ENCODE peak calls at places on chromosomes 12 and 14, in five cellular contexts. One of them, this sample, is unnamed.

GRCh38 chr14:96711559-96712267 is 85.5 kb upstream of the VRK1 start:
- DNase-seq in K562: no peak
- DNase-seq in H1: no peak
- DNase-seq in HCT116: no peak
- DNase-seq in GM12878: no peak
- DNase-seq in this sample: no peak

GRCh38 chr12:112685321-112685720 is 106.2 kb upstream of the RPH3A start:
- DNase-seq in GM12878: no peak
- DNase-seq in K562: no peak
- DNase-seq in HCT116: no peak
- DNase-seq in H1: no peak
- DNase-seq in this sample: no peak

GRCh38 chr12:121805171-121805687 is 1.4 kb downstream of the SETD1B start:
- DNase-seq in HCT116: no peak
- DNase-seq in GM12878: no peak
- DNase-seq in H1: no peak
- DNase-seq in K562: no peak
- DNase-seq in this sample: no peak

GRCh38 chr14:71139058-71139946 is 232.0 kb downstream of the PCNX1 start:
- DNase-seq in HCT116: peak; percentile 21
- DNase-seq in GM12878: peak; percentile 17
- DNase-seq in H1: peak; percentile 83
- DNase-seq in K562: peak; percentile 71
- DNase-seq in this sample: peak; percentile 39

GRCh38 chr12:50564240-50564947 is 59.6 kb downstream of the DIP2B start:
- DNase-seq in K562: no peak
- DNase-seq in GM12878: no peak
- DNase-seq in HCT116: no peak
- DNase-seq in H1: no peak
- DNase-seq in this sample: no peak

GRCh38 chr14:91568626-91569025 is 58.5 kb upstream of the PPP4R3A start:
- DNase-seq in H1: no peak
- DNase-seq in HCT116: no peak
- DNase-seq in GM12878: no peak
- DNase-seq in K562: no peak
- DNase-seq in this sample: no peak

GRCh38 chr14:67396381-67396965 is 15.5 kb downstream of the PLEK2 start:
- DNase-seq in HCT116: no peak
- DNase-seq in K562: no peak
- DNase-seq in H1: no peak
- DNase-seq in GM12878: no peak
- DNase-seq in this sample: no peak

GRCh38 chr12:3278681-3279414 is 201.7 kb downstream of the TSPAN9 start:
- DNase-seq in GM12878: no peak
- DNase-seq in H1: no peak
- DNase-seq in HCT116: no peak
- DNase-seq in K562: no peak
- DNase-seq in this sample: no peak

GRCh38 chr12:51678086-51678724 is 87.2 kb downstream of the SCN8A start:
- DNase-seq in HCT116: peak; percentile 34
- DNase-seq in GM12878: no peak
- DNase-seq in K562: peak; percentile 52
- DNase-seq in H1: no peak
- DNase-seq in this sample: peak; percentile 57

GRCh38 chr14:62443796-62444195 is 601.5 kb downstream of the KCNH5 start:
- DNase-seq in H1: no peak
- DNase-seq in GM12878: no peak
- DNase-seq in HCT116: no peak
- DNase-seq in K562: no peak
- DNase-seq in this sample: no peak

GRCh38 chr12:75874456-75874855 is 157.1 kb downstream of the PHLDA1 start:
- DNase-seq in GM12878: no peak
- DNase-seq in HCT116: no peak
- DNase-seq in K562: no peak
- DNase-seq in H1: no peak
- DNase-seq in this sample: no peak

GRCh38 chr14:104689620-104690265 is 325 bp downstream of the INF2 start:
- DNase-seq in K562: peak; percentile 60
- DNase-seq in HCT116: no peak
- DNase-seq in GM12878: no peak
- DNase-seq in H1: no peak
- DNase-seq in this sample: no peak

GRCh38 chr14:76782885-76783566 is 21.8 kb downstream of the VASH1 start:
- DNase-seq in H1: peak; percentile 29
- DNase-seq in GM12878: no peak
- DNase-seq in K562: no peak
- DNase-seq in HCT116: no peak
- DNase-seq in this sample: no peak

GRCh38 chr12:131622422-131622955 is 88.4 kb upstream of the SFSWAP start:
- DNase-seq in HCT116: no peak
- DNase-seq in H1: no peak
- DNase-seq in K562: no peak
- DNase-seq in GM12878: no peak
- DNase-seq in this sample: no peak

GRCh38 chr14:45716506-45716905 is 463.5 kb upstream of the MIS18BP1 start:
- DNase-seq in H1: no peak
- DNase-seq in HCT116: no peak
- DNase-seq in K562: no peak
- DNase-seq in GM12878: no peak
- DNase-seq in this sample: peak; percentile 2

GRCh38 chr12:8123124-8123888 is at the start of gene CLEC4A:
- DNase-seq in H1: no peak
- DNase-seq in GM12878: no peak
- DNase-seq in HCT116: no peak
- DNase-seq in K562: no peak
- DNase-seq in this sample: no peak

GRCh38 chr14:93067088-93067487 is 48.6 kb downstream of the ITPK1 start:
- DNase-seq in H1: no peak
- DNase-seq in HCT116: no peak
- DNase-seq in GM12878: no peak
- DNase-seq in K562: no peak
- DNase-seq in this sample: no peak

GRCh38 chr14:93061380-93062012 is 54.2 kb downstream of the ITPK1 start:
- DNase-seq in GM12878: no peak
- DNase-seq in HCT116: no peak
- DNase-seq in H1: no peak
- DNase-seq in K562: no peak
- DNase-seq in this sample: no peak

GRCh38 chr14:93063393-93063792 is 52.3 kb downstream of the ITPK1 start:
- DNase-seq in K562: no peak
- DNase-seq in HCT116: no peak
- DNase-seq in H1: no peak
- DNase-seq in GM12878: no peak
- DNase-seq in this sample: no peak

GRCh38 chr14:93065272-93065730 is 50.4 kb downstream of the ITPK1 start:
- DNase-seq in HCT116: no peak
- DNase-seq in K562: no peak
- DNase-seq in GM12878: no peak
- DNase-seq in H1: no peak
- DNase-seq in this sample: no peak

DNA sequence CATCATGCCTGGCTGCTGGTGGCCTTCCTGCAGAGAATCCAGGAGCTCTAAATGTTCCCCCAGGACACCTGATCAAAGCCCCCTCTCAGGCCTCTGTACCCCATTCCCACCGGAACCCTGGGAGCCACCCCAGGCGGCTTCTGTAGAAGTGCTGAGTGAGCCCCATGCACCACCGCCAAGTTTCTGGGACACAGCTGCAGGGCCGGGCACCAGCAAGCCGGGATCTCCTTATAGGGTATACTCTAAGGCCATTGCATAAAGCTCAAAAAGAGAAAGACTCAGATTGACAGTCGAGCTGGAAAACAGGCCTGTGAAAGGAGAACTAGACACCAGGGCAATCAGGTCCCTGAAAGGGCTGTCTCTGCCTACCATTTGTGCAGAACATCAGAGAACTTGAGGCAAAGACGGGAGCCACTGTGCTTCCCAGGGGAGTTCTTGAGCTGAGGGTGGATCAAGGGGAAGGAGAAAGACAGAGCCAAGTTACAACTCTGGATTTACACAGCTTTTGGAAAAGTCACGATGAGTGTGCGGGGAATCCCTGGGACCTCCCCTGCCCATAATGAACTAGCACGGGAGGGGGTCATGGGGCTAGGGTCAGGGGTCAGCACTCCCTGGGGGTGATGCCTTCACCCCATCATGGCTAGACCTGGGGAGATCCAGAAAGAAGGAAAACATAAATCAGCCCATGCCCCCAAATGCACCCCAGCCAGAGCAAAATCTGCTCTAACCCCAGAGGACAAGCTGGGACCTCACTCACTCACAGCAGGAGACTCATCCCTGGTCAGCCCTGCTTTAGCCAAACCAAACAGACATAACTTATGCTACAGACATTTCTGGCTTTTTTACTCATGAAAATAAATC is 51.1 kb downstream of the ITPK1 start:
- DNase-seq in K562: no peak
- DNase-seq in H1: no peak
- DNase-seq in HCT116: no peak
- DNase-seq in GM12878: no peak
- DNase-seq in this sample: no peak
- H3K4me3 ChIP-seq in K562: no peak overlapping the region
- H3K4me3 ChIP-seq in H1: no peak overlapping the region
- H3K4me3 ChIP-seq in HCT116: no peak overlapping the region
- H3K4me3 ChIP-seq in GM12878: no peak overlapping the region
- H3K4me3 ChIP-seq in this sample: no peak overlapping the region

DNA sequence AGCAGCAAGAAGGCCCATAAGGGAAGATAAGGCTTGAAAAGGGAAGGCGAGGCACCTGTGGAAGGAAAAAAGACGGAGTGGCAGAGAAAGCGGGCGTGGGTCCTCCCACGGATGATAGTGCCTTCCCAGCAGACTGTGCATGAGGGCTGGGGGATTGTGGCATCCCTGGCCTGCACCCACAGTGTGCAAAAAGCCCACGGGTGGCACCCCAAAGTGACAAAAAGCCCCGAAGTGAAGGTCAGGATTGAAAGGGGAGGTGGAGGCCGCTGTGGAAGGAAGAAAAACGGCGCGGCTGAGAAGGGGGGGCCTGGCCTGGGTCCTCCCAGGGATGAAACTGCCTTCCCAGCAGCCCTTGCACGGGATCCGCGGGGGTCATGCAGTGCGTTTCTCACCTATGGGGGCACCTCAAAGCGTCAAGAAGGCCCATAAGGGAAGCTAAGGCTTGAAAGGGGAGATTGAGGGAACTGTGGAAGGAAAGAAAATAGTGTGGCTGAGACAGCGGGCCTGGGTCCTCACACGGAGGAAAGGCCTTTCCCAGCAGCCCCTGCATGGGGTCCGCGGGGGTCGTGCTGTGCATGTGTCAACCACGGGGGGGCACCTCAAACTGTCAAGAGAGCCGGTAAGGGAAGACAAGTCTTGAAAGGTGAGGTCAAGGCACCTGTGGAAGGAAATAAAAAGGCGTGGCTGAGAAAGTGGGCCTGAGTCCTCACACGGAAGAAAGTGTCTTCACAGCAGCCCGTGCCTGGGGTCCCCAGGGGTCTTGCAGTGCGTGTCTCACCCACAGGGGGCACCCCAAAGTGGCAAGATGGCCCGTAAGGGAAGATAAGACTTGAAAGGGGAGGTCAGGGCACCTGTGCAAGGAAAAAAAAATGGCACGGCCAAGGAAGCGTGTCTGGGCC is 274.1 kb downstream of the ALG10 start:
- DNase-seq in K562: no peak
- DNase-seq in H1: no peak
- DNase-seq in HCT116: no peak
- DNase-seq in GM12878: no peak
- DNase-seq in this sample: no peak
- H3K9me3 ChIP-seq in K562: no peaks in the 10 kb centered on the region
- H3K9me3 ChIP-seq in H1: peaks cover 76% of the 10 kb centered on the region
- H3K9me3 ChIP-seq in HCT116: no peaks in the 10 kb centered on the region
- H3K9me3 ChIP-seq in GM12878: no peaks in the 10 kb centered on the region
- H3K9me3 ChIP-seq in this sample: no peaks in the 10 kb centered on the region

GRCh38 chr12:6104842-6105241 is 19.6 kb downstream of the VWF start:
- DNase-seq in H1: no peak
- DNase-seq in HCT116: no peak
- DNase-seq in K562: no peak
- DNase-seq in GM12878: no peak
- DNase-seq in this sample: no peak
- TF ChIP-seq ZNF274 in H1: no peak
- TF ChIP-seq ZNF274 in HCT116: no peak
- TF ChIP-seq ZNF274 in K562: no peak
- TF ChIP-seq ZNF274 in GM12878: no peak
- TF ChIP-seq ZNF274 in this sample: no peak

GRCh38 chr12:4910502-4911315 is 1.0 kb downstream of the KCNA1 start:
- DNase-seq in H1: peak; percentile 60
- DNase-seq in HCT116: no peak
- DNase-seq in K562: no peak
- DNase-seq in GM12878: no peak
- DNase-seq in this sample: no peak

GRCh38 chr12:4911316-4911994 is 1.8 kb downstream of the KCNA1 start:
- DNase-seq in HCT116: no peak
- DNase-seq in K562: no peak
- DNase-seq in H1: peak; percentile 49
- DNase-seq in GM12878: no peak
- DNase-seq in this sample: no peak

GRCh38 chr12:4908694-4909396 is 860 bp upstream of the KCNA1 start:
- DNase-seq in HCT116: no peak
- DNase-seq in K562: no peak
- DNase-seq in GM12878: no peak
- DNase-seq in H1: peak; percentile 83
- DNase-seq in this sample: peak; percentile 99

GRCh38 chr12:4909734-4910501 is at the start of gene KCNA1:
- DNase-seq in HCT116: no peak
- DNase-seq in GM12878: no peak
- DNase-seq in K562: no peak
- DNase-seq in H1: peak; percentile 72
- DNase-seq in this sample: peak; percentile 56

DNA sequence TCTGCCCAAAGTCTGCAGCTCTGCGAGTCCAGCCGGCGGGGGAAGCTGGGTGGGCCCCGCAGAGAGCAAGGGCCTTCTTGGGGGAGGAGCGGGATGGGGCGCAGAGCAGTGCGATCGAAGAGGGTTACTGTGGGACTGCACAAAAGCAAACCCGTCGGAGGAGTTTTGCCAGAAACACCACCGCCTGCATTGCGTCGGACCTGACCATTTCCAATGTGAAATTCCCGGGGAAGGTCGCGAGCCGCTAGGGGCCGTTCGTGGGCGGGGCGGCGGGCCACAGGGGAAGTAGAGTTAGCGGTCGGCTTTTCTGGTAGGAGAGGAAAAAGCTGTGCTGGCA is 340 bp upstream of the KCNA1 start:
- DNase-seq in GM12878: no peak
- DNase-seq in H1: peak; percentile 60
- DNase-seq in HCT116: no peak
- DNase-seq in K562: no peak
- DNase-seq in this sample: peak; percentile 27
- H3K4me3 ChIP-seq in GM12878: peak overlapping the region; percentile 80
- H3K4me3 ChIP-seq in H1: peak overlapping the region; percentile 62
- H3K4me3 ChIP-seq in HCT116: no peak overlapping the region
- H3K4me3 ChIP-seq in K562: no peak overlapping the region
- H3K4me3 ChIP-seq in this sample: peak overlapping the region; percentile 68

This sample was measured in NT2/D1.